ENCODE peak calls at places on chromosomes 12 and 14, in five cellular contexts. E, T, S, I and N are unnamed samples. For H3K9me2 and H3K4me1, the result is how much of the 10 kb centered on the place peaks cover.

GRCh38 chr14:22565391-22565945 is 23.6 kb downstream of the DAD1 start:
- DNase-seq in E (no peak), T (no peak), S (no peak), I (no peak), N (no peak)

GRCh38 chr12:68978678-68979077 is 45.7 kb upstream of the CPM start:
- DNase-seq in E (no peak), T (no peak), S (no peak), I (no peak), N (no peak)

GRCh38 chr14:59118171-59118570 is 70.3 kb upstream of the DAAM1 start:
- DNase-seq in E (no peak), T (no peak), S (peak), I (no peak), N (no peak)

GRCh38 chr12:86801439-86801838 is 545.2 kb upstream of the MGAT4C start:
- DNase-seq in E (no peak), T (no peak), S (peak), I (peak), N (no peak)

GRCh38 chr12:132133952-132134652 is 10.0 kb downstream of the DDX51 start:
- DNase-seq in E (no peak), T (peak), S (no peak), I (no peak), N (no peak)

GRCh38 chr12:104604070-104604994 is 147.6 kb downstream of the CHST11 start:
- DNase-seq in E (peak), T (peak), S (peak), I (peak), N (peak)

GRCh38 chr12:60279224-60279623 is 683.4 kb downstream of the SLC16A7 start:
- DNase-seq in E (peak), T (no peak), S (peak), I (no peak), N (no peak)

GRCh38 chr12:120640840-120641833 is 711 bp downstream of the CABP1 start:
- DNase-seq in E (peak), T (peak), S (peak), I (no peak), N (peak)

GRCh38 chr14:74562515-74563232 is 49.4 kb downstream of the LTBP2 start:
- DNase-seq in E (no peak), T (peak), S (no peak), I (no peak), N (no peak)

GRCh38 chr12:7035464-7035863 is 17.2 kb upstream of the LPCAT3 start:
- DNase-seq in E (no peak), T (no peak), S (no peak), I (no peak), N (no peak)

GRCh38 chr14:79516009-79516408 is 695.3 kb downstream of the DIO2 start:
- DNase-seq in E (no peak), T (peak), S (no peak), I (no peak), N (no peak)

GRCh38 chr14:50003213-50004021 is 110.5 kb downstream of the ARF6 start:
- DNase-seq in E (peak), T (peak), S (peak), I (peak), N (peak)

DNA sequence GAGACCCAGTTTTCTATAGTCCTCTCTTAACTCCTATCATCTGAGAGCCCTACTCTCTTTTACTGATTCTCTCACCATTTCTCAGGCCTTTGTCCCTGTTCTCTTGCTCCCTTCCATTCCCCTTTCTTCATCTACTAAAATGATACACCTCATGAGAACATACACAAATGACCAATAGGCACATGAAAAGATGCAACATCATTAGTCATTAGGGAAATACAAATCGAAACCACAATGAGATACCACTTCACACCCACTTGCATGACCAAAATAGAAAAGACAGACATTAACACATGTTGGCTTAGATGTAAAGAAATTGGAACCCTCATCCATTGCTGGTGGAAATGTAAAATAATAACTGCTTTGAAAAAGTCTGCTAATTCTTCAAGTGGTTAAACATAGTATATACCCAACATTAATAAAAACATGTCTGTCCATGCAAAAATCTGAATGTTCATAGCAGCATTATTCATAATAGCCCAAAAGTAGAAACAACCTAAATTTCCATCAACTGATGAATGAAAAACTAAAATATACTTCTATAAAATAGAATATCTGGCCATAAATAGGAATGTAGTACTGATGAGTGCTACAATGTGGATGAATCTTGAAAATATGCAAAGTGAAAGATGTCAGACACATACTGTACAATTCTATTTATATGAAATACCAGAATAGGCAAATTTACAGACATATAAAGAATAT is 66.0 kb downstream of the DENND5B start:
- DNase-seq in E (peak), T (no peak), S (peak), I (peak), N (no peak)
- H3K9me2 ChIP-seq in E (under half), T (under half), S (under half), I (under half), N (under half)

GRCh38 chr12:79830425-79830824 is 104.5 kb downstream of the PPP1R12A start:
- DNase-seq in E (no peak), T (no peak), S (no peak), I (no peak), N (no peak)
- TF ChIP-seq EZH2 in E (no peak), T (no peak), S (no peak), I (no peak), N (no peak)

GRCh38 chr12:64621257-64621942 is 11.1 kb downstream of the RASSF3 start:
- DNase-seq in E (peak), T (no peak), S (no peak), I (no peak), N (no peak)
- H3K4me1 ChIP-seq in E (under half), T (under half), S (half or more), I (under half), N (half or more)

DNA sequence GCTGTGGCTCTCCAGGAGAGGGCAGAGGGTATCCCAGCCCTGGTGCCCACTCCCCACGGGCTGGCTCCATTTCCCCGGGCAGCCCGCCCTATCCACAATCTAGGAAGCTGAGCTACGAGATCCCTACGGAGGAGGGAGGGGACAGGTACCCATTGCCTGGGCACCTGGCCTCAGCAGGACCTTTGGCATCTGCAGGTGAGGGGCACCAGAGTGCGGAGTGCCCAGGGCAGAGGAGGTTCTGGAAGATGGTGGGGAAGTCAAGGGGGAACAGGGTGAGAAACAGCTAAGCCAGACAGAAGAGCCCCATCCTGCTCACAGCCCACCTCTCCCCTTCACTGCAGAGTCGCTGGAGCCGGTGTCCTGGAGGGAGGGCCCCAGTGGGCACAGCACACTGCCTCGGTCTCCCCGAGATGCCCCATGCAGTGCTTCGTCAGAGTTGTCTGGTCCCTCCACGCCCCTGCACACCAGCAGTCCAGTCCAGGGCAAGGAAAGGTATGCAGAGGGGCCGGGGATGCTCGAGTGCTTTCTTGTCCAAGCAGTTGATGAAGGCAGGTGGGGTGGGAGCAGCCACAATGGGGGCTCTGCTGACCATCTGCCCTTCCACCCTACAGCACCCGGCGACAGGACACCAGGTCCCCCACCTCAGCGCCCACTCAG is 10.3 kb downstream of the TNS2 start:
- DNase-seq in E (no peak), T (no peak), S (no peak), I (no peak), N (peak)
- H3K9me2 ChIP-seq in E (under half), T (under half), S (under half), I (under half), N (under half)

GRCh38 chr14:72889366-72889765 is 4.5 kb downstream of the DPF3 start:
- DNase-seq in E (no peak), T (no peak), S (no peak), I (no peak), N (no peak)
- TF ChIP-seq EZH2 in E (no peak), T (no peak), S (no peak), I (no peak), N (no peak)

GRCh38 chr12:91667698-91668097 is 477.9 kb downstream of the BTG1 start:
- DNase-seq in E (no peak), T (no peak), S (no peak), I (no peak), N (no peak)
- H3K4me1 ChIP-seq in E (under half), T (under half), S (under half), I (under half), N (under half)